ENCODE peak calls at places on chromosome 20, in seven cellular contexts. Q is HCT116, Y is upper lobe of left lung, L is psoas muscle, H is WERI-Rb-1, B is pancreas, K is neuronal stem cell. U is an unnamed sample. For H3K9me3, the result is how much of the 10 kb centered on the place peaks cover.

GRCh38 chr20:48153523-48153922 is 368.2 kb upstream of the SULF2 start:
- DNase-seq in Q (no peak), Y (no peak), L (no peak), H (no peak), B (no peak), K (no peak), U (no peak)

GRCh38 chr20:63241272-63241671 is 5.6 kb downstream of the BIRC7 start:
- DNase-seq in Q (no peak), Y (no peak), L (no peak), H (no peak), B (no peak), K (no peak), U (no peak)

GRCh38 chr20:10761232-10761631 is 87.4 kb upstream of the JAG1 start:
- DNase-seq in Q (no peak), Y (no peak), L (no peak), H (no peak), B (no peak), K (no peak), U (no peak)

GRCh38 chr20:13870349-13870748 is 85.5 kb downstream of the NDUFAF5 start:
- DNase-seq in Q (no peak), Y (no peak), L (no peak), H (no peak), B (no peak), K (no peak), U (no peak)

GRCh38 chr20:26209171-26209941 is 512.7 kb upstream of the ZNF337 start:
- DNase-seq in Q (no peak), Y (peak), L (peak), H (peak), B (peak), K (peak), U (peak)

GRCh38 chr20:23206995-23207394 is 120.9 kb upstream of the CD93 start:
- DNase-seq in Q (no peak), Y (no peak), L (no peak), H (no peak), B (no peak), K (no peak), U (no peak)

GRCh38 chr20:64203037-64203777 is 39.0 kb downstream of the MYT1 start:
- DNase-seq in Q (no peak), Y (no peak), L (no peak), H (peak), B (no peak), K (peak), U (no peak)

GRCh38 chr20:43514062-43514971 is 6.8 kb downstream of the L3MBTL1 start:
- DNase-seq in Q (peak), Y (peak), L (peak), H (peak), B (peak), K (peak), U (peak)

GRCh38 chr20:58481541-58482021 is 33.6 kb downstream of the APCDD1L start:
- DNase-seq in Q (peak), Y (peak), L (peak), H (peak), B (no peak), K (peak), U (no peak)
- H3K9me3 ChIP-seq in Q (under half), Y (under half), L (under half), H (under half), B (under half), K (under half), U (under half)

GRCh38 chr20:31472395-31473330 is 2.3 kb downstream of the DEFB124 start:
- DNase-seq in Q (no peak), Y (no peak), L (no peak), H (no peak), B (no peak), K (no peak), U (no peak)
- H3K9me3 ChIP-seq in Q (under half), Y (under half), L (under half), H (under half), B (under half), K (under half), U (under half)

DNA sequence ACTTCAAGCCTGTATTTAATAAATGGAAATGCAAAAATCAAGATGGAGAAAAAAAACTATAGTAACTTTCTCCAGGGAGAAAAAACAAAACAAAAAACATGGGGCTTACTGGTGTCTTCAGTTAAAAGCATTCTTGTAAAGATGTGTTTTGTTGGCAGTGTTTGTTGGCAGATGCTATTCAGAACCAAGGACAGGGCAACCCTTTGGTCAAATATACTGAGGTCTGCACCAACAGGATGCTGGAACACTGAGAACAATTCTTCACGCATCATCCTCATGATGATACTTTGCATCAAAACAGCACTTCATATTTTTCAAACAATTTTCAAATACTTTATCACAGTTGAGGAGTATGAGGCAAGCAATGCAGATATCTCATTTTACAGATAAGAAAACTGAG is 63.7 kb upstream of the CBLN4 start:
- DNase-seq in Q (no peak), Y (no peak), L (no peak), H (no peak), B (no peak), K (no peak), U (no peak)
- H3K9me3 ChIP-seq in Q (under half), Y (under half), L (under half), H (under half), B (under half), K (under half), U (under half)

GRCh38 chr20:42093041-42093440 is 474.9 kb upstream of the CHD6 start:
- DNase-seq in Q (no peak), Y (no peak), L (no peak), H (no peak), B (no peak), K (no peak), U (no peak)

GRCh38 chr20:42095221-42095620 is 477.0 kb upstream of the CHD6 start:
- DNase-seq in Q (no peak), Y (no peak), L (no peak), H (no peak), B (no peak), K (no peak), U (no peak)

GRCh38 chr20:42097741-42098140 is 479.6 kb upstream of the CHD6 start:
- DNase-seq in Q (no peak), Y (no peak), L (no peak), H (no peak), B (no peak), K (no peak), U (no peak)

DNA sequence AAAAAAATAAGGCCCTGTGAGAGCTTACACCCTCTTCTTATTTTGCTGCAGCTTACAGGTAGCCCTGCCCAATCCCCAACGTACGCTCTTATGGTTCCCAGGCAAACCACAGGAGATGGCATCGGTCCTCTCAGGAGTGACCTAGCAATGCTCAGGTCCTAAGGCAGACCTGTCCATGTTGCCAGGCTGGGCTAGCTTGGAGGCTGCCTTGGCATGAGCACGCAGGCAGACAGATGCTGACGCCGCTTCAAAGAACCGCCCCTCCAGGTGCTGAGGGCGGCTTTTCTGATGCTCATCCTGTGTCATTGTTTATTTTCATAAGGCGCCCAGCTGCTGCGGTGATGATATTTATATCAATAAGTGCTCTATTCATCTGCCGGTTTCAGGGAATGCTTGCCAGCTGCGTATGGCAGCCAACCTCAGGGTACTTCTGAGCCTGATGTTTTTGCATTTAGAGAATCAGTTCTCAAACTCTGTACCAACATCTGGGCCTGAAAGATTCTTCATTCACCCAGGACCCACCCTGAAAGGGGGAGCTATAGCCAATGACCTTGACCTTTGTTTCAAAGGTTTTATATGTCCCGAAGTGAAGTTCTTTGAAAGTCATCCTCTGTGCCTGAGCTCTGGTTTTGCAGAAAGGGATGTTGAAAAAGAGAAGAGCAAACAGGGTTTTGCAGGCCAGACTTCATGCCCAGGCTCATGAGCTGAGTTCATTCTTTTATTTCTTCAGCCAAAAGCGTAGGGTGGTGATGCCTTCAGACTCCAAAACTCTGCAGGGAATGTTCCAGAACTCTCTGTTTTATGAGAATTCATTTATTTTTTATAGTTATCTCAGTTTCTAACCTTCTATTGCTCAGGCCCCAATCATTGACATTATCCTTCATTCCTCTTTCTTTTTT is 475.6 kb upstream of the CHD6 start:
- DNase-seq in Q (no peak), Y (no peak), L (no peak), H (no peak), B (no peak), K (no peak), U (no peak)
- H3K9me3 ChIP-seq in Q (under half), Y (under half), L (under half), H (under half), B (under half), K (under half), U (under half)

GRCh38 chr20:60470366-60470765 is 512.1 kb downstream of the CDH26 start:
- DNase-seq in Q (no peak), Y (no peak), L (no peak), H (no peak), B (no peak), K (no peak), U (no peak)
- H3K9me3 ChIP-seq in Q (under half), Y (under half), L (under half), H (under half), B (under half), K (under half), U (under half)

U was measured in SK-N-SH.